ENCODE peak calls at places on chromosomes 3 and 15, in five cellular contexts. R is IMR-90, K is K562, I is H1, G is HCT116. E is an unnamed sample.

GRCh38 chr3:97916576-97916975 is 55.7 kb downstream of the RIOX2 start:
- DNase-seq in R (no peak), K (no peak), I (no peak), G (no peak), E (no peak)

GRCh38 chr3:46065294-46065705 is 38.0 kb upstream of the XCR1 start:
- DNase-seq in R (peak), K (no peak), I (no peak), G (peak), E (no peak)

GRCh38 chr15:35111861-35112260 is 26.8 kb upstream of the NANOGP8 start:
- DNase-seq in R (no peak), K (no peak), I (no peak), G (no peak), E (no peak)

GRCh38 chr3:194424373-194424772 is 25.3 kb upstream of the GP5 start:
- DNase-seq in R (no peak), K (no peak), I (no peak), G (no peak), E (no peak)

GRCh38 chr3:42228796-42229195 is 37.2 kb downstream of the CCK start:
- DNase-seq in R (peak), K (peak), I (no peak), G (no peak), E (peak)

GRCh38 chr3:133213942-133214341 is 175.8 kb downstream of the TMEM108 start:
- DNase-seq in R (no peak), K (peak), I (no peak), G (no peak), E (no peak)

GRCh38 chr15:92625297-92625980 is 30.1 kb downstream of the FAM174B start:
- DNase-seq in R (peak), K (no peak), I (no peak), G (no peak), E (no peak)

GRCh38 chr3:10986592-10986991 is 6.0 kb upstream of the SLC6A1 start:
- DNase-seq in R (no peak), K (no peak), I (no peak), G (no peak), E (no peak)

GRCh38 chr3:115912372-115912771 is 289.1 kb downstream of the GAP43 start:
- DNase-seq in R (peak), K (no peak), I (no peak), G (no peak), E (no peak)

GRCh38 chr3:46349484-46350261 is 4.2 kb upstream of the CCR2 start:
- DNase-seq in R (no peak), K (no peak), I (no peak), G (no peak), E (no peak)

GRCh38 chr3:65343736-65344135 is 655.9 kb upstream of the ADAMTS9 start:
- DNase-seq in R (no peak), K (no peak), I (no peak), G (no peak), E (no peak)

GRCh38 chr3:65344846-65345245 is 657.0 kb upstream of the ADAMTS9 start:
- DNase-seq in R (no peak), K (peak), I (no peak), G (no peak), E (no peak)

GRCh38 chr3:65342084-65342683 is 654.4 kb upstream of the ADAMTS9 start:
- DNase-seq in R (peak), K (peak), I (peak), G (peak), E (peak)

GRCh38 chr3:65344444-65344843 is 656.6 kb upstream of the ADAMTS9 start:
- DNase-seq in R (no peak), K (no peak), I (no peak), G (no peak), E (no peak)

DNA sequence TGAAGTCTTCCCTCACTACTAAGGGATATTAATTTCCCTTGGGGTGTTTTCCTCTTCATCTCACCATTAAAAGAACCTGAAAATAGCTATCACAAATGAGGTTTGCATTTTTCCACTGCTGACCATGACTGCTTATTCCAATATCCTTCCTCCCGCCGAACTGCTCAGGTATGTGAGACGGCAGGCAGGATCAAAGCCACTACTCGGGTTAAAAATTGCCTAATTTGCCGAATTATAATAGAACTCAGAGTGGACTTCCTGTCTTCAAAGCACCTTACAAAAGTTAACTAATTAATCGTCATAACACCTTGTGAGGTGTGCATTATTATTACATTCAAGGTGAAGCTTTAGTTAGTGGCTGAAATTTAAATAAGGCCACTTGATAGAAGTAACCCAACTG is 655.2 kb upstream of the ADAMTS9 start:
- DNase-seq in R (no peak), K (no peak), I (no peak), G (no peak), E (no peak)
- TF ChIP-seq POLR2A in R (no peak), K (no peak), I (no peak), G (no peak), E (no peak)

GRCh38 chr3:29514170-29514569 is 233.3 kb downstream of the RBMS3 start:
- DNase-seq in R (no peak), K (no peak), I (no peak), G (no peak), E (no peak)

GRCh38 chr3:29513236-29513635 is 232.4 kb downstream of the RBMS3 start:
- DNase-seq in R (peak), K (no peak), I (no peak), G (no peak), E (no peak)

GRCh38 chr3:29511701-29512100 is 230.8 kb downstream of the RBMS3 start:
- DNase-seq in R (no peak), K (no peak), I (no peak), G (no peak), E (no peak)

GRCh38 chr3:29514912-29515311 is 234.0 kb downstream of the RBMS3 start:
- DNase-seq in R (no peak), K (no peak), I (no peak), G (no peak), E (no peak)

DNA sequence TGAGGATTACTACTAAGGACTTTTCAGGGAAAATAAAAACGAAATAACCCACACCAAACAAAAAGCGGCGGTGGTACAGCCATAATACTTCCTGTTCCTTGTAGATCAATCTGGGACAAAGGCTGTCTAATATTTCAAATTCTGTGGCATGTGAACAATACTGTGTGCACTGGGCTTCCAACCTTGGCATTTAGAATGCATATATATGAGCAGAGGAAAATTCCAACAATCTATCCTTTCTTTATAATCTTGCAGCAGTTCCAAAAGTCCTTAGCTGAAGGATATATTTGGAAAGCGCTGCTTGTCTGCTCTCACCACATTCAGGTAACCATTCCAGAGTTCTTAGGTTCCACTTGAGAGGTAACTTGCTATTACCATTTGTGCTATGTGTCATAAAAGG is 231.7 kb downstream of the RBMS3 start:
- DNase-seq in R (no peak), K (no peak), I (no peak), G (no peak), E (no peak)
- TF ChIP-seq CEBPB in R (no peak), K (no peak), I (no peak), G (no peak), E (no peak)

DNA sequence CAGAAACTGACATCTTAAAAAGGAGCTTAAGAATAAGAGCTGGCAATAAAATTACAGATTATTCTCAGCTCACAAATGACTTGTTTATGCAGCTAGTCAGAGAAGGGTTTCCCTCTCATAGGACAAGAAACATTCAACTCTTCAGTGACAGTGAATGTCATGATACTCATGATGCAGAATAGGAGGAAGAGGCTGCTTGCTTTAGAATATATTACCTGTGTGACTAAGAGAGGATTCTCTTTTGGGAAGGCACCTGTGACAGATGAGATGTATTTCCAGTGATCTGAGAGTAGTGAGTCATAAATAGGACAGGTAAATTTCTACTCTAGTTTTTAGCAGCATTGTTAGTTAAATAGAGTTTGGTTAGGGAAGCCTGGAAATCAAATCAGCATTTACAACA is 39.9 kb downstream of the RASA2 start:
- DNase-seq in R (no peak), K (no peak), I (no peak), G (no peak), E (no peak)
- H3K4me2 ChIP-seq in R (no peak), K (no peak), I (no peak), G (no peak), E (no peak)

GRCh38 chr15:74780983-74781672 is 752 bp upstream of the CSK start:
- DNase-seq in R (peak), K (peak), I (no peak), G (no peak), E (no peak)
- TF ChIP-seq POLR2A in R (no peak), K (no peak), I (no peak), G (no peak), E (no peak)

DNA sequence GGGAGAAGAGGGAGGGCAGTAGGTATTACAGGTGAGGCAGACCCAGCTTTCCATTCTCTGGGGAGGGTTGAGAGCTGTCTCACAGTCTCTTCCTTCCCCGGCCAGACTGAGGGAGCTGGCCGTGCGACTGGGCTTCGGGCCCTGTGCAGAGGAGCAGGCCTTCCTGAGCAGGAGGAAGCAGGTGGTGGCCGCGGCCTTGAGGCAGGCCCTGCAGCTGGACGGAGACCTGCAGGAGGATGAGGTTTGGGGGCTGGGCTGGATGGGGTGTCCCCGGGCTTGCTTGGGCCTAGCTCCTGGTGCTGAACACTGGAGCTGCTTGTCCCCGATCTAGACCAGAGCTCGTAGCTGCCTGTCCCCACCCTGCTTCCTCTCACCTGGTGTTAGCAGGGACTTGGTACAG is 4.9 kb downstream of the PLA2G4B start:
- DNase-seq in R (no peak), K (no peak), I (no peak), G (no peak), E (no peak)
- TF ChIP-seq CEBPB in R (no peak), K (no peak), I (no peak), G (no peak), E (no peak)

GRCh38 chr15:101168898-101169297 is 83.0 kb downstream of the CHSY1 start:
- DNase-seq in R (no peak), K (no peak), I (no peak), G (no peak), E (no peak)
- H3K4me2 ChIP-seq in R (no peak), K (peak), I (no peak), G (no peak), E (no peak)